ENCODE peak calls at places on chromosomes 4 and X, in eight cellular contexts. One of them, this sample, is unnamed.

GRCh38 chr4:23590431-23590830 is 299.4 kb downstream of the PPARGC1A start:
- DNase-seq in caudate nucleus: no peak
- DNase-seq in left lung: no peak
- DNase-seq in kidney glomerular epithelial cell: no peak
- DNase-seq in mammary epithelial cell: no peak
- DNase-seq in NCI-H510A: no peak
- DNase-seq in BJ: no peak
- DNase-seq in stimulated activated naive B cell treated with anti-CD40 and anti-IgM and Interleukin-4, amounts not matched to agents 10 μg/mL and 1 μg/mL and 100 μg/mL, for 72 hours: no peak
- DNase-seq in this sample: no peak

GRCh38 chr4:37246891-37247290 is 2.3 kb downstream of the NWD2 start:
- DNase-seq in kidney glomerular epithelial cell: no peak
- DNase-seq in stimulated activated naive B cell treated with anti-CD40 and anti-IgM and Interleukin-4, amounts not matched to agents 10 μg/mL and 1 μg/mL and 100 μg/mL, for 72 hours: no peak
- DNase-seq in BJ: no peak
- DNase-seq in NCI-H510A: no peak
- DNase-seq in mammary epithelial cell: no peak
- DNase-seq in left lung: no peak
- DNase-seq in caudate nucleus: no peak
- DNase-seq in this sample: no peak

GRCh38 chrX:41180194-41180902 is 95.1 kb downstream of the USP9X start:
- DNase-seq in BJ: peak
- DNase-seq in stimulated activated naive B cell treated with anti-CD40 and anti-IgM and Interleukin-4, amounts not matched to agents 10 μg/mL and 1 μg/mL and 100 μg/mL, for 72 hours: peak
- DNase-seq in mammary epithelial cell: peak
- DNase-seq in kidney glomerular epithelial cell: no peak
- DNase-seq in NCI-H510A: no peak
- DNase-seq in caudate nucleus: no peak
- DNase-seq in left lung: peak
- DNase-seq in this sample: peak

GRCh38 chr4:7653510-7654414 is 219.0 kb upstream of the PSAPL1 start:
- DNase-seq in BJ: no peak
- DNase-seq in mammary epithelial cell: no peak
- DNase-seq in kidney glomerular epithelial cell: no peak
- DNase-seq in left lung: no peak
- DNase-seq in NCI-H510A: no peak
- DNase-seq in stimulated activated naive B cell treated with anti-CD40 and anti-IgM and Interleukin-4, amounts not matched to agents 10 μg/mL and 1 μg/mL and 100 μg/mL, for 72 hours: no peak
- DNase-seq in caudate nucleus: no peak
- DNase-seq in this sample: no peak

GRCh38 chr4:144104509-144105130 is 35.9 kb downstream of the GYPA start:
- DNase-seq in BJ: no peak
- DNase-seq in mammary epithelial cell: no peak
- DNase-seq in stimulated activated naive B cell treated with anti-CD40 and anti-IgM and Interleukin-4, amounts not matched to agents 10 μg/mL and 1 μg/mL and 100 μg/mL, for 72 hours: no peak
- DNase-seq in NCI-H510A: no peak
- DNase-seq in left lung: no peak
- DNase-seq in caudate nucleus: no peak
- DNase-seq in kidney glomerular epithelial cell: no peak
- DNase-seq in this sample: no peak

GRCh38 chr4:51907001-51907669 is 64.2 kb downstream of the DCUN1D4 start:
- DNase-seq in stimulated activated naive B cell treated with anti-CD40 and anti-IgM and Interleukin-4, amounts not matched to agents 10 μg/mL and 1 μg/mL and 100 μg/mL, for 72 hours: no peak
- DNase-seq in NCI-H510A: no peak
- DNase-seq in caudate nucleus: no peak
- DNase-seq in BJ: no peak
- DNase-seq in kidney glomerular epithelial cell: no peak
- DNase-seq in mammary epithelial cell: no peak
- DNase-seq in left lung: no peak
- DNase-seq in this sample: no peak

GRCh38 chr4:116515959-116516358 is 569.4 kb downstream of the TRAM1L1 start:
- DNase-seq in left lung: peak
- DNase-seq in BJ: no peak
- DNase-seq in kidney glomerular epithelial cell: no peak
- DNase-seq in caudate nucleus: no peak
- DNase-seq in stimulated activated naive B cell treated with anti-CD40 and anti-IgM and Interleukin-4, amounts not matched to agents 10 μg/mL and 1 μg/mL and 100 μg/mL, for 72 hours: no peak
- DNase-seq in NCI-H510A: no peak
- DNase-seq in mammary epithelial cell: no peak
- DNase-seq in this sample: no peak

GRCh38 chrX:138856881-138857280 is 145.4 kb upstream of the FGF13 start:
- DNase-seq in caudate nucleus: no peak
- DNase-seq in stimulated activated naive B cell treated with anti-CD40 and anti-IgM and Interleukin-4, amounts not matched to agents 10 μg/mL and 1 μg/mL and 100 μg/mL, for 72 hours: no peak
- DNase-seq in NCI-H510A: no peak
- DNase-seq in BJ: no peak
- DNase-seq in mammary epithelial cell: peak
- DNase-seq in left lung: no peak
- DNase-seq in kidney glomerular epithelial cell: no peak
- DNase-seq in this sample: no peak

GRCh38 chr4:115376866-115377265 is 263.4 kb upstream of the NDST4 start:
- DNase-seq in left lung: no peak
- DNase-seq in caudate nucleus: no peak
- DNase-seq in kidney glomerular epithelial cell: no peak
- DNase-seq in stimulated activated naive B cell treated with anti-CD40 and anti-IgM and Interleukin-4, amounts not matched to agents 10 μg/mL and 1 μg/mL and 100 μg/mL, for 72 hours: no peak
- DNase-seq in mammary epithelial cell: no peak
- DNase-seq in NCI-H510A: no peak
- DNase-seq in BJ: no peak
- DNase-seq in this sample: no peak

GRCh38 chr4:183408791-183409190 is 35.6 kb upstream of the CDKN2AIP start:
- DNase-seq in stimulated activated naive B cell treated with anti-CD40 and anti-IgM and Interleukin-4, amounts not matched to agents 10 μg/mL and 1 μg/mL and 100 μg/mL, for 72 hours: no peak
- DNase-seq in kidney glomerular epithelial cell: no peak
- DNase-seq in BJ: no peak
- DNase-seq in NCI-H510A: no peak
- DNase-seq in mammary epithelial cell: no peak
- DNase-seq in left lung: no peak
- DNase-seq in caudate nucleus: no peak
- DNase-seq in this sample: no peak

GRCh38 chr4:128961405-128961804 is 131.9 kb downstream of the SCLT1 start:
- DNase-seq in stimulated activated naive B cell treated with anti-CD40 and anti-IgM and Interleukin-4, amounts not matched to agents 10 μg/mL and 1 μg/mL and 100 μg/mL, for 72 hours: no peak
- DNase-seq in BJ: no peak
- DNase-seq in left lung: no peak
- DNase-seq in kidney glomerular epithelial cell: no peak
- DNase-seq in caudate nucleus: no peak
- DNase-seq in mammary epithelial cell: no peak
- DNase-seq in NCI-H510A: no peak
- DNase-seq in this sample: no peak

GRCh38 chrX:44842555-44843317 is 1.1 kb upstream of the DUSP21 start:
- DNase-seq in left lung: no peak
- DNase-seq in BJ: no peak
- DNase-seq in stimulated activated naive B cell treated with anti-CD40 and anti-IgM and Interleukin-4, amounts not matched to agents 10 μg/mL and 1 μg/mL and 100 μg/mL, for 72 hours: no peak
- DNase-seq in mammary epithelial cell: peak
- DNase-seq in caudate nucleus: no peak
- DNase-seq in NCI-H510A: no peak
- DNase-seq in kidney glomerular epithelial cell: no peak
- DNase-seq in this sample: no peak

GRCh38 chrX:70433848-70434351 is 10.7 kb upstream of the DLG3 start:
- DNase-seq in NCI-H510A: peak
- DNase-seq in caudate nucleus: peak
- DNase-seq in BJ: no peak
- DNase-seq in mammary epithelial cell: peak
- DNase-seq in left lung: peak
- DNase-seq in kidney glomerular epithelial cell: peak
- DNase-seq in stimulated activated naive B cell treated with anti-CD40 and anti-IgM and Interleukin-4, amounts not matched to agents 10 μg/mL and 1 μg/mL and 100 μg/mL, for 72 hours: peak
- DNase-seq in this sample: peak

GRCh38 chrX:78708171-78708570 is 39.3 kb upstream of the LPAR4 start:
- DNase-seq in stimulated activated naive B cell treated with anti-CD40 and anti-IgM and Interleukin-4, amounts not matched to agents 10 μg/mL and 1 μg/mL and 100 μg/mL, for 72 hours: no peak
- DNase-seq in caudate nucleus: no peak
- DNase-seq in NCI-H510A: no peak
- DNase-seq in kidney glomerular epithelial cell: no peak
- DNase-seq in BJ: no peak
- DNase-seq in mammary epithelial cell: peak
- DNase-seq in left lung: no peak
- DNase-seq in this sample: no peak

GRCh38 chr4:75729836-75730235 is 5.5 kb downstream of the USO1 start:
- DNase-seq in BJ: no peak
- DNase-seq in kidney glomerular epithelial cell: no peak
- DNase-seq in mammary epithelial cell: no peak
- DNase-seq in left lung: no peak
- DNase-seq in NCI-H510A: no peak
- DNase-seq in caudate nucleus: no peak
- DNase-seq in stimulated activated naive B cell treated with anti-CD40 and anti-IgM and Interleukin-4, amounts not matched to agents 10 μg/mL and 1 μg/mL and 100 μg/mL, for 72 hours: no peak
- DNase-seq in this sample: no peak

GRCh38 chr4:8841678-8842268 is 29.9 kb downstream of the HMX1 start:
- DNase-seq in caudate nucleus: no peak
- DNase-seq in NCI-H510A: no peak
- DNase-seq in stimulated activated naive B cell treated with anti-CD40 and anti-IgM and Interleukin-4, amounts not matched to agents 10 μg/mL and 1 μg/mL and 100 μg/mL, for 72 hours: no peak
- DNase-seq in mammary epithelial cell: no peak
- DNase-seq in BJ: no peak
- DNase-seq in kidney glomerular epithelial cell: no peak
- DNase-seq in left lung: no peak
- DNase-seq in this sample: no peak

GRCh38 chrX:8728932-8729331 is 3.0 kb downstream of the ANOS1 start:
- DNase-seq in stimulated activated naive B cell treated with anti-CD40 and anti-IgM and Interleukin-4, amounts not matched to agents 10 μg/mL and 1 μg/mL and 100 μg/mL, for 72 hours: no peak
- DNase-seq in caudate nucleus: no peak
- DNase-seq in left lung: peak
- DNase-seq in NCI-H510A: no peak
- DNase-seq in kidney glomerular epithelial cell: no peak
- DNase-seq in mammary epithelial cell: no peak
- DNase-seq in BJ: no peak
- DNase-seq in this sample: no peak

GRCh38 chr4:146507607-146508006 is 14.1 kb downstream of the SLC10A7 start:
- DNase-seq in kidney glomerular epithelial cell: no peak
- DNase-seq in left lung: no peak
- DNase-seq in caudate nucleus: no peak
- DNase-seq in mammary epithelial cell: no peak
- DNase-seq in BJ: no peak
- DNase-seq in stimulated activated naive B cell treated with anti-CD40 and anti-IgM and Interleukin-4, amounts not matched to agents 10 μg/mL and 1 μg/mL and 100 μg/mL, for 72 hours: no peak
- DNase-seq in NCI-H510A: no peak
- DNase-seq in this sample: no peak

GRCh38 chr4:40608628-40609027 is 21.0 kb downstream of the RBM47 start:
- DNase-seq in caudate nucleus: no peak
- DNase-seq in BJ: no peak
- DNase-seq in NCI-H510A: no peak
- DNase-seq in stimulated activated naive B cell treated with anti-CD40 and anti-IgM and Interleukin-4, amounts not matched to agents 10 μg/mL and 1 μg/mL and 100 μg/mL, for 72 hours: no peak
- DNase-seq in kidney glomerular epithelial cell: no peak
- DNase-seq in left lung: no peak
- DNase-seq in mammary epithelial cell: no peak
- DNase-seq in this sample: no peak

GRCh38 chrX:69318651-69319305 is 153.5 kb upstream of the PJA1 start:
- DNase-seq in kidney glomerular epithelial cell: no peak
- DNase-seq in NCI-H510A: no peak
- DNase-seq in stimulated activated naive B cell treated with anti-CD40 and anti-IgM and Interleukin-4, amounts not matched to agents 10 μg/mL and 1 μg/mL and 100 μg/mL, for 72 hours: no peak
- DNase-seq in mammary epithelial cell: no peak
- DNase-seq in caudate nucleus: no peak
- DNase-seq in BJ: no peak
- DNase-seq in left lung: no peak
- DNase-seq in this sample: no peak

GRCh38 chrX:49995795-49996455 is 73.5 kb downstream of the CLCN5 start:
- DNase-seq in BJ: no peak
- DNase-seq in NCI-H510A: no peak
- DNase-seq in mammary epithelial cell: peak
- DNase-seq in kidney glomerular epithelial cell: no peak
- DNase-seq in caudate nucleus: no peak
- DNase-seq in left lung: no peak
- DNase-seq in stimulated activated naive B cell treated with anti-CD40 and anti-IgM and Interleukin-4, amounts not matched to agents 10 μg/mL and 1 μg/mL and 100 μg/mL, for 72 hours: no peak
- DNase-seq in this sample: no peak

GRCh38 chr4:12889054-12889453 is 595.1 kb downstream of the RAB28 start:
- DNase-seq in BJ: no peak
- DNase-seq in caudate nucleus: no peak
- DNase-seq in mammary epithelial cell: peak
- DNase-seq in kidney glomerular epithelial cell: no peak
- DNase-seq in stimulated activated naive B cell treated with anti-CD40 and anti-IgM and Interleukin-4, amounts not matched to agents 10 μg/mL and 1 μg/mL and 100 μg/mL, for 72 hours: no peak
- DNase-seq in NCI-H510A: no peak
- DNase-seq in left lung: no peak
- DNase-seq in this sample: no peak

GRCh38 chr4:141180991-141181760 is 39.5 kb upstream of the ZNF330 start:
- DNase-seq in NCI-H510A: no peak
- DNase-seq in stimulated activated naive B cell treated with anti-CD40 and anti-IgM and Interleukin-4, amounts not matched to agents 10 μg/mL and 1 μg/mL and 100 μg/mL, for 72 hours: no peak
- DNase-seq in left lung: no peak
- DNase-seq in caudate nucleus: no peak
- DNase-seq in mammary epithelial cell: peak
- DNase-seq in kidney glomerular epithelial cell: peak
- DNase-seq in BJ: no peak
- DNase-seq in this sample: no peak

GRCh38 chrX:132591719-132592275 is 103.0 kb upstream of the MBNL3 start:
- DNase-seq in BJ: no peak
- DNase-seq in mammary epithelial cell: no peak
- DNase-seq in left lung: no peak
- DNase-seq in caudate nucleus: no peak
- DNase-seq in stimulated activated naive B cell treated with anti-CD40 and anti-IgM and Interleukin-4, amounts not matched to agents 10 μg/mL and 1 μg/mL and 100 μg/mL, for 72 hours: no peak
- DNase-seq in NCI-H510A: peak
- DNase-seq in kidney glomerular epithelial cell: no peak
- DNase-seq in this sample: no peak

GRCh38 chrX:16930392-16930791 is 16.1 kb upstream of the REPS2 start:
- DNase-seq in caudate nucleus: no peak
- DNase-seq in kidney glomerular epithelial cell: no peak
- DNase-seq in stimulated activated naive B cell treated with anti-CD40 and anti-IgM and Interleukin-4, amounts not matched to agents 10 μg/mL and 1 μg/mL and 100 μg/mL, for 72 hours: no peak
- DNase-seq in BJ: no peak
- DNase-seq in left lung: no peak
- DNase-seq in mammary epithelial cell: no peak
- DNase-seq in NCI-H510A: no peak
- DNase-seq in this sample: no peak

GRCh38 chrX:151878574-151878973 is 34.1 kb upstream of the MAGEA4 start:
- DNase-seq in NCI-H510A: no peak
- DNase-seq in stimulated activated naive B cell treated with anti-CD40 and anti-IgM and Interleukin-4, amounts not matched to agents 10 μg/mL and 1 μg/mL and 100 μg/mL, for 72 hours: no peak
- DNase-seq in left lung: no peak
- DNase-seq in mammary epithelial cell: no peak
- DNase-seq in kidney glomerular epithelial cell: no peak
- DNase-seq in caudate nucleus: no peak
- DNase-seq in BJ: no peak
- DNase-seq in this sample: no peak

GRCh38 chr4:56550642-56551041 is 45.1 kb downstream of the ARL9 start:
- DNase-seq in caudate nucleus: no peak
- DNase-seq in stimulated activated naive B cell treated with anti-CD40 and anti-IgM and Interleukin-4, amounts not matched to agents 10 μg/mL and 1 μg/mL and 100 μg/mL, for 72 hours: no peak
- DNase-seq in left lung: no peak
- DNase-seq in NCI-H510A: no peak
- DNase-seq in mammary epithelial cell: no peak
- DNase-seq in kidney glomerular epithelial cell: no peak
- DNase-seq in BJ: no peak
- DNase-seq in this sample: no peak

GRCh38 chr4:121998024-121998423 is 46.2 kb upstream of the TRPC3 start:
- DNase-seq in BJ: no peak
- DNase-seq in caudate nucleus: no peak
- DNase-seq in kidney glomerular epithelial cell: no peak
- DNase-seq in left lung: no peak
- DNase-seq in mammary epithelial cell: no peak
- DNase-seq in stimulated activated naive B cell treated with anti-CD40 and anti-IgM and Interleukin-4, amounts not matched to agents 10 μg/mL and 1 μg/mL and 100 μg/mL, for 72 hours: no peak
- DNase-seq in NCI-H510A: peak
- DNase-seq in this sample: no peak

GRCh38 chr4:17168571-17168970 is 270.1 kb upstream of the LDB2 start:
- DNase-seq in stimulated activated naive B cell treated with anti-CD40 and anti-IgM and Interleukin-4, amounts not matched to agents 10 μg/mL and 1 μg/mL and 100 μg/mL, for 72 hours: no peak
- DNase-seq in caudate nucleus: no peak
- DNase-seq in NCI-H510A: no peak
- DNase-seq in mammary epithelial cell: no peak
- DNase-seq in kidney glomerular epithelial cell: peak
- DNase-seq in BJ: peak
- DNase-seq in left lung: no peak
- DNase-seq in this sample: no peak

This sample was measured in anterior cingulate cortex.